ENCODE peak calls at places on chromosome 12, in four cellular contexts. One of them, this sample, is unnamed. For H3K27me3, the result is how much of the 10 kb centered on the place peaks cover.

GRCh38 chr12:14283489-14284144 is 81.9 kb upstream of the ATF7IP start:
- DNase-seq in H7: peak
- DNase-seq in CD8-positive, alpha-beta T cell: no peak
- DNase-seq in uterus: no peak
- DNase-seq in this sample: no peak

GRCh38 chr12:26150737-26151450 is 26.1 kb upstream of the BHLHE41 start:
- DNase-seq in H7: no peak
- DNase-seq in CD8-positive, alpha-beta T cell: no peak
- DNase-seq in uterus: no peak
- DNase-seq in this sample: no peak

GRCh38 chr12:95998611-95999300 is 2.6 kb upstream of the HAL start:
- DNase-seq in H7: peak
- DNase-seq in CD8-positive, alpha-beta T cell: peak
- DNase-seq in uterus: no peak
- DNase-seq in this sample: peak

GRCh38 chr12:42823679-42824078 is 234.1 kb upstream of the PRICKLE1 start:
- DNase-seq in H7: no peak
- DNase-seq in CD8-positive, alpha-beta T cell: no peak
- DNase-seq in uterus: no peak
- DNase-seq in this sample: no peak

GRCh38 chr12:121005346-121005815 is 10.9 kb downstream of the C12orf43 start:
- DNase-seq in H7: peak
- DNase-seq in CD8-positive, alpha-beta T cell: no peak
- DNase-seq in uterus: no peak
- DNase-seq in this sample: no peak

GRCh38 chr12:39065455-39065854 is 160.1 kb upstream of the CPNE8 start:
- DNase-seq in H7: no peak
- DNase-seq in CD8-positive, alpha-beta T cell: no peak
- DNase-seq in uterus: no peak
- DNase-seq in this sample: no peak

GRCh38 chr12:102454808-102455760 is 25.3 kb downstream of the IGF1 start:
- DNase-seq in H7: no peak
- DNase-seq in CD8-positive, alpha-beta T cell: no peak
- DNase-seq in uterus: peak
- DNase-seq in this sample: no peak

GRCh38 chr12:56520025-56520810 is 1.4 kb upstream of the RBMS2 start:
- DNase-seq in H7: no peak
- DNase-seq in CD8-positive, alpha-beta T cell: no peak
- DNase-seq in uterus: no peak
- DNase-seq in this sample: no peak

GRCh38 chr12:103626498-103626897 is 39.4 kb downstream of the STAB2 start:
- DNase-seq in H7: peak
- DNase-seq in CD8-positive, alpha-beta T cell: no peak
- DNase-seq in uterus: peak
- DNase-seq in this sample: no peak

GRCh38 chr12:43066471-43066870 is 476.9 kb upstream of the PRICKLE1 start:
- DNase-seq in H7: no peak
- DNase-seq in CD8-positive, alpha-beta T cell: no peak
- DNase-seq in uterus: no peak
- DNase-seq in this sample: no peak

GRCh38 chr12:3545121-3545796 is 54.3 kb downstream of the PRMT8 start:
- DNase-seq in H7: no peak
- DNase-seq in CD8-positive, alpha-beta T cell: no peak
- DNase-seq in uterus: no peak
- DNase-seq in this sample: no peak

GRCh38 chr12:19130224-19131019 is 889 bp downstream of the PLEKHA5 start:
- DNase-seq in H7: peak
- DNase-seq in CD8-positive, alpha-beta T cell: no peak
- DNase-seq in uterus: peak
- DNase-seq in this sample: no peak

GRCh38 chr12:125092872-125093680 is 27.8 kb downstream of the AACS start:
- DNase-seq in H7: peak
- DNase-seq in CD8-positive, alpha-beta T cell: no peak
- DNase-seq in uterus: no peak
- DNase-seq in this sample: no peak

GRCh38 chr12:6584293-6584692 is 16.2 kb upstream of the NOP2 start:
- DNase-seq in H7: no peak
- DNase-seq in CD8-positive, alpha-beta T cell: no peak
- DNase-seq in uterus: no peak
- DNase-seq in this sample: no peak

GRCh38 chr12:66803972-66804371 is 125.1 kb upstream of the GRIP1 start:
- DNase-seq in H7: peak
- DNase-seq in CD8-positive, alpha-beta T cell: no peak
- DNase-seq in uterus: no peak
- DNase-seq in this sample: no peak

GRCh38 chr12:14417717-14418116 is 52.2 kb downstream of the ATF7IP start:
- DNase-seq in H7: peak
- DNase-seq in CD8-positive, alpha-beta T cell: peak
- DNase-seq in uterus: peak
- DNase-seq in this sample: peak

GRCh38 chr12:47082963-47083621 is 3.3 kb upstream of the AMIGO2 start:
- DNase-seq in H7: no peak
- DNase-seq in CD8-positive, alpha-beta T cell: no peak
- DNase-seq in uterus: no peak
- DNase-seq in this sample: no peak

GRCh38 chr12:27822076-27822712 is 42.2 kb upstream of the MANSC4 start:
- DNase-seq in H7: no peak
- DNase-seq in CD8-positive, alpha-beta T cell: peak
- DNase-seq in uterus: no peak
- DNase-seq in this sample: peak

GRCh38 chr12:120267736-120268135 is 2.2 kb upstream of the PXN start:
- DNase-seq in H7: no peak
- DNase-seq in CD8-positive, alpha-beta T cell: no peak
- DNase-seq in uterus: no peak
- DNase-seq in this sample: no peak

GRCh38 chr12:39037115-39037514 is 131.7 kb upstream of the CPNE8 start:
- DNase-seq in H7: no peak
- DNase-seq in CD8-positive, alpha-beta T cell: no peak
- DNase-seq in uterus: no peak
- DNase-seq in this sample: no peak

GRCh38 chr12:107356266-107356936 is 263.1 kb upstream of the CRY1 start:
- DNase-seq in H7: no peak
- DNase-seq in CD8-positive, alpha-beta T cell: no peak
- DNase-seq in uterus: no peak
- DNase-seq in this sample: no peak

GRCh38 chr12:88684610-88685009 is 104.3 kb upstream of the KITLG start:
- DNase-seq in H7: no peak
- DNase-seq in CD8-positive, alpha-beta T cell: no peak
- DNase-seq in uterus: no peak
- DNase-seq in this sample: no peak

GRCh38 chr12:75471928-75472865 is 8.4 kb upstream of the GLIPR1 start:
- DNase-seq in H7: no peak
- DNase-seq in CD8-positive, alpha-beta T cell: no peak
- DNase-seq in uterus: no peak
- DNase-seq in this sample: no peak

GRCh38 chr12:3365416-3366385 is 125.3 kb upstream of the PRMT8 start:
- DNase-seq in H7: peak
- DNase-seq in CD8-positive, alpha-beta T cell: no peak
- DNase-seq in uterus: no peak
- DNase-seq in this sample: no peak

GRCh38 chr12:87274594-87275245 is 754.5 kb downstream of the C12orf50 start:
- DNase-seq in H7: peak
- DNase-seq in CD8-positive, alpha-beta T cell: no peak
- DNase-seq in uterus: no peak
- DNase-seq in this sample: no peak

GRCh38 chr12:7501031-7501585 is 2.5 kb downstream of the CD163 start:
- DNase-seq in H7: no peak
- DNase-seq in CD8-positive, alpha-beta T cell: no peak
- DNase-seq in uterus: no peak
- DNase-seq in this sample: no peak

GRCh38 chr12:51822956-51823355 is 25.6 kb downstream of the FIGNL2 start:
- DNase-seq in H7: no peak
- DNase-seq in CD8-positive, alpha-beta T cell: no peak
- DNase-seq in uterus: no peak
- DNase-seq in this sample: no peak

GRCh38 chr12:291153-291723 is 28.6 kb upstream of the SLC6A13 start:
- DNase-seq in H7: no peak
- DNase-seq in CD8-positive, alpha-beta T cell: no peak
- DNase-seq in uterus: no peak
- DNase-seq in this sample: no peak

GRCh38 chr12:80422549-80422948 is 21.5 kb upstream of the PTPRQ start:
- DNase-seq in H7: no peak
- DNase-seq in CD8-positive, alpha-beta T cell: no peak
- DNase-seq in uterus: no peak
- DNase-seq in this sample: no peak

GRCh38 chr12:67982165-67982563 is 7.1 kb upstream of the IFNG-AS1 start:
- DNase-seq in H7: no peak
- DNase-seq in CD8-positive, alpha-beta T cell: no peak
- DNase-seq in uterus: no peak
- DNase-seq in this sample: no peak

GRCh38 chr12:96514328-96514727 is 25.0 kb downstream of the CFAP54 start:
- DNase-seq in H7: no peak
- DNase-seq in CD8-positive, alpha-beta T cell: no peak
- DNase-seq in uterus: no peak
- DNase-seq in this sample: no peak

GRCh38 chr12:42450248-42450647 is 124.3 kb downstream of the PPHLN1 start:
- DNase-seq in H7: no peak
- DNase-seq in CD8-positive, alpha-beta T cell: no peak
- DNase-seq in uterus: no peak
- DNase-seq in this sample: no peak

GRCh38 chr12:75913502-75914110 is 118.0 kb downstream of the PHLDA1 start:
- DNase-seq in H7: no peak
- DNase-seq in CD8-positive, alpha-beta T cell: no peak
- DNase-seq in uterus: no peak
- DNase-seq in this sample: no peak

GRCh38 chr12:15220961-15221885 is at the start of gene RERG:
- DNase-seq in H7: peak
- DNase-seq in CD8-positive, alpha-beta T cell: peak
- DNase-seq in uterus: peak
- DNase-seq in this sample: peak

GRCh38 chr12:95590775-95591174 is 39.5 kb upstream of the USP44 start:
- DNase-seq in H7: no peak
- DNase-seq in CD8-positive, alpha-beta T cell: no peak
- DNase-seq in uterus: no peak
- DNase-seq in this sample: no peak

GRCh38 chr12:1532796-1533195 is 61.6 kb downstream of the FBXL14 start:
- DNase-seq in H7: no peak
- DNase-seq in CD8-positive, alpha-beta T cell: no peak
- DNase-seq in uterus: no peak
- DNase-seq in this sample: no peak
- H3K27me3 ChIP-seq in H7: half or more
- H3K27me3 ChIP-seq in CD8-positive, alpha-beta T cell: under half
- H3K27me3 ChIP-seq in uterus: under half
- H3K27me3 ChIP-seq in this sample: under half

DNA sequence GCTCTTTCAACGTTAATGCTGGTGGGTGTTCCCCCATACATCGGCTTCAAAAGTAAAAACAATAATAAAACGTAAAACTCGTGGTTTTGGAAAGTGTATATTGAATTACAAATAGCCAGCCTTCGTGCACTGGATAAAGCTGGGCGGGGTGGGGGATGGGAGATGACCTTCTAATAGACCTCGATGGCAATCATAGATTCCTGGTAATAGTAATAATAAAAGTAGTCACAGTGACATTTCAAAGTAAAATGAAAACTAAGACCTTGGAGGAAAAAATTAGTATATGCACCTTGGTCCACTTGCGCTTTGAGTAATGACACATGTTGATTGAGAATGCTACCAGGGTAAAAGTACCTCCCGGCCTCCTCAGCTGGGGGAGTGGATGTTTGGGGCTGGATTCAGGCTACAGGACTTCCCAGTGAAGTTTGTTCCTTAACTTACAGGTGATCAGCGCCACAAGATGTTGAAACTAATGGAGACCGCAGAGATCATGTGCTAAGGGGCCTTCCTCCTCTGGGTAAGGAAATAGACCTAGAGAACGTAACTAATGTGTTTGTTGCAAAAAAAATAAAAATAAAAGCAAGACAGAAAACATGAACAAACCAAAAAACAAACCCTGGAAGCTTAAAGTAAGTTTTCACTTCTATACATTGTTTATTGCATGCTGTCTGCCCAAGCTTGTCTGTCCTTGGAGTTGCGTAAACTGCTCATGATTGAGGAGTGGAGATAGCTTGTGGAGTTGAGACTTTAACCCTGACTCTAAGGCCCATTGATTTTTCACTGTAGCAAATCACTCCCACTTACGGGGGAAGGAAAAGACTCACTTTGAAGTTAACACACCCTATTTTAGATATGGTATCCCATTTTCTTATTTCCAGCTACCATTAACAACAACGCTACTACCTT is 905 bp upstream of the LRIG3 start:
- DNase-seq in H7: no peak
- DNase-seq in CD8-positive, alpha-beta T cell: no peak
- DNase-seq in uterus: no peak
- DNase-seq in this sample: no peak
- H3K27me3 ChIP-seq in H7: under half
- H3K27me3 ChIP-seq in CD8-positive, alpha-beta T cell: under half
- H3K27me3 ChIP-seq in uterus: under half
- H3K27me3 ChIP-seq in this sample: under half

GRCh38 chr12:92338102-92338501 is 192.5 kb upstream of the BTG1 start:
- DNase-seq in H7: no peak
- DNase-seq in CD8-positive, alpha-beta T cell: no peak
- DNase-seq in uterus: no peak
- DNase-seq in this sample: no peak
- H3K27me3 ChIP-seq in H7: under half
- H3K27me3 ChIP-seq in CD8-positive, alpha-beta T cell: under half
- H3K27me3 ChIP-seq in uterus: under half
- H3K27me3 ChIP-seq in this sample: under half

GRCh38 chr12:130954544-130954831 is 781 bp downstream of the ADGRD1 start:
- DNase-seq in H7: no peak
- DNase-seq in CD8-positive, alpha-beta T cell: no peak
- DNase-seq in uterus: no peak
- DNase-seq in this sample: no peak
- H3K27me3 ChIP-seq in H7: under half
- H3K27me3 ChIP-seq in CD8-positive, alpha-beta T cell: under half
- H3K27me3 ChIP-seq in uterus: under half
- H3K27me3 ChIP-seq in this sample: under half

GRCh38 chr12:131830335-131831020 is 2.3 kb downstream of the MMP17 start:
- DNase-seq in H7: peak
- DNase-seq in CD8-positive, alpha-beta T cell: no peak
- DNase-seq in uterus: peak
- DNase-seq in this sample: peak
- H3K27me3 ChIP-seq in H7: under half
- H3K27me3 ChIP-seq in CD8-positive, alpha-beta T cell: under half
- H3K27me3 ChIP-seq in uterus: under half
- H3K27me3 ChIP-seq in this sample: under half

GRCh38 chr12:49966511-49967041 is 4.9 kb downstream of the AQP5 start:
- DNase-seq in H7: no peak
- DNase-seq in CD8-positive, alpha-beta T cell: no peak
- DNase-seq in uterus: no peak
- DNase-seq in this sample: no peak
- H3K27me3 ChIP-seq in H7: under half
- H3K27me3 ChIP-seq in CD8-positive, alpha-beta T cell: under half
- H3K27me3 ChIP-seq in uterus: under half
- H3K27me3 ChIP-seq in this sample: under half

GRCh38 chr12:49961993-49962764 is 507 bp downstream of the AQP5 start:
- DNase-seq in H7: peak
- DNase-seq in CD8-positive, alpha-beta T cell: no peak
- DNase-seq in uterus: no peak
- DNase-seq in this sample: no peak

GRCh38 chr12:49962861-49963765 is 1.4 kb downstream of the AQP5 start:
- DNase-seq in H7: peak
- DNase-seq in CD8-positive, alpha-beta T cell: no peak
- DNase-seq in uterus: no peak
- DNase-seq in this sample: no peak

GRCh38 chr12:49964849-49965624 is 3.4 kb downstream of the AQP5 start:
- DNase-seq in H7: no peak
- DNase-seq in CD8-positive, alpha-beta T cell: no peak
- DNase-seq in uterus: no peak
- DNase-seq in this sample: no peak

GRCh38 chr12:49965836-49966235 is 4.2 kb downstream of the AQP5 start:
- DNase-seq in H7: no peak
- DNase-seq in CD8-positive, alpha-beta T cell: no peak
- DNase-seq in uterus: no peak
- DNase-seq in this sample: no peak

GRCh38 chr12:49963976-49964815 is 2.5 kb downstream of the AQP5 start:
- DNase-seq in H7: no peak
- DNase-seq in CD8-positive, alpha-beta T cell: no peak
- DNase-seq in uterus: no peak
- DNase-seq in this sample: no peak
- H3K27me3 ChIP-seq in H7: under half
- H3K27me3 ChIP-seq in CD8-positive, alpha-beta T cell: under half
- H3K27me3 ChIP-seq in uterus: under half
- H3K27me3 ChIP-seq in this sample: under half